ENCODE peak calls at places on chromosomes 7 and 10, in seven cellular contexts. H is IMR-90, F is neural progenitor cell, P is colonic mucosa, K is fibroblast of lung, B is BE2C, A is uterus. J is an unnamed sample.

GRCh38 chr7:77362905-77363304 is 53.2 kb downstream of the GSAP start:
- DNase-seq in H (no peak), F (no peak), P (no peak), K (no peak), B (no peak), A (no peak), J (no peak)

GRCh38 chr10:42990016-42990720 is 86.7 kb upstream of the RET start:
- DNase-seq in H (no peak), F (no peak), P (peak; percentile 9), K (no peak), B (no peak), A (no peak), J (no peak)

GRCh38 chr10:110323503-110323902 is 18.8 kb upstream of the SMNDC1 start:
- DNase-seq in H (peak; percentile 97), F (no peak), P (no peak), K (peak; percentile 79), B (no peak), A (no peak), J (peak; percentile 92)

GRCh38 chr7:136718191-136718590 is 150.3 kb upstream of the CHRM2 start:
- DNase-seq in H (no peak), F (no peak), P (no peak), K (no peak), B (peak; percentile 49), A (no peak), J (no peak)

GRCh38 chr7:10940748-10941358 is 32.8 kb upstream of the PHF14 start:
- DNase-seq in H (no peak), F (no peak), P (peak; percentile 36), K (no peak), B (no peak), A (no peak), J (no peak)

GRCh38 chr7:234041-234711 is 41.8 kb downstream of the FAM20C start:
- DNase-seq in H (peak; percentile 21), F (no peak), P (peak; percentile 40), K (peak; percentile 23), B (no peak), A (no peak), J (no peak)

GRCh38 chr10:70137927-70138883 is 5.6 kb upstream of the AIFM2 start:
- DNase-seq in H (no peak), F (no peak), P (peak; percentile 73), K (no peak), B (no peak), A (no peak), J (no peak)

GRCh38 chr10:5461201-5461585 is 38.2 kb downstream of the CALML5 start:
- DNase-seq in H (no peak), F (no peak), P (peak; percentile 15), K (no peak), B (no peak), A (no peak), J (no peak)

GRCh38 chr10:79947787-79948424 is 999 bp downstream of the SFTPD start:
- DNase-seq in H (no peak), F (no peak), P (no peak), K (no peak), B (no peak), A (no peak), J (no peak)

GRCh38 chr7:132077986-132078385 is 498.3 kb downstream of the PLXNA4 start:
- DNase-seq in H (peak; percentile 59), F (no peak), P (no peak), K (peak; percentile 91), B (no peak), A (peak; percentile 56), J (no peak)

GRCh38 chr7:102426268-102427031 is 6.9 kb upstream of the ORAI2 start:
- DNase-seq in H (no peak), F (no peak), P (no peak), K (no peak), B (no peak), A (no peak), J (no peak)

GRCh38 chr7:36127075-36127740 is 25.8 kb upstream of the EEPD1 start:
- DNase-seq in H (peak; percentile 47), F (no peak), P (no peak), K (no peak), B (no peak), A (no peak), J (no peak)

GRCh38 chr7:92797284-92797683 is 39.1 kb downstream of the CDK6 start:
- DNase-seq in H (peak; percentile 41), F (no peak), P (no peak), K (no peak), B (no peak), A (no peak), J (no peak)

GRCh38 chr7:50657341-50657873 is 92.2 kb upstream of the DDC start:
- DNase-seq in H (peak; percentile 12), F (no peak), P (peak; percentile 37), K (peak; percentile 83), B (no peak), A (peak; percentile 92), J (peak; percentile 38)

GRCh38 chr7:97271619-97272018 is 154.1 kb downstream of the SDHAF3 start:
- DNase-seq in H (no peak), F (no peak), P (no peak), K (no peak), B (no peak), A (no peak), J (no peak)

GRCh38 chr7:39733881-39734571 is 110.7 kb downstream of the RALA start:
- DNase-seq in H (peak; percentile 93), F (peak; percentile 66), P (no peak), K (peak; percentile 50), B (no peak), A (no peak), J (peak; percentile 80)

GRCh38 chr7:115721293-115721920 is 309.2 kb downstream of the TFEC start:
- DNase-seq in H (no peak), F (no peak), P (no peak), K (no peak), B (no peak), A (no peak), J (no peak)

GRCh38 chr7:138904122-138904435 is 77.1 kb downstream of the KIAA1549 start:
- DNase-seq in H (no peak), F (no peak), P (no peak), K (no peak), B (no peak), A (no peak), J (no peak)

DNA sequence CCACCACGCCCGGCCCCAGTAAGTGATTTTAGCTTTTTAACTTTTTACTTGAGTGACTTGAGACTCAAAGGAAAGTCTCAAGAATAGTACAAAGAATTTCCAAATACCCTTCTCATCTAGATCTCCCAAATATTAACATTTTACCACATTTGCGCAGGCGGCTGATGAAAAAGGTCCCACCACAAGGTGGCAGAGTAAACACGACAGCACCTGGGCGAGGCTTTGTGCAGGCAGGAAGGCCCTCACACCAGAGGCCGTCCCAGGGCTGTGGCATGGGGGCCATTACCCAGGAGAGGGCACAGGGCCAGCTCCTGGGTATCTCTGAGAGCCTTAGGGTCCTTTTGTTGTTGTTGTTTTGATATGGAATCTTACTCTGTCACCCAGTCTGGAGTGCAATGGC is 50.0 kb upstream of the WIPI2 start:
- DNase-seq in H (peak; percentile 9), F (peak; percentile 61), P (peak; percentile 42), K (peak; percentile 11), B (peak; percentile 49), A (no peak), J (peak; percentile 7)
- TF ChIP-seq CTCF in H (peak; percentile 27), F (peak; percentile 66), P (peak; percentile 17), K (peak; percentile 40), B (peak; percentile 60), A (no peak), J (peak; percentile 57)

DNA sequence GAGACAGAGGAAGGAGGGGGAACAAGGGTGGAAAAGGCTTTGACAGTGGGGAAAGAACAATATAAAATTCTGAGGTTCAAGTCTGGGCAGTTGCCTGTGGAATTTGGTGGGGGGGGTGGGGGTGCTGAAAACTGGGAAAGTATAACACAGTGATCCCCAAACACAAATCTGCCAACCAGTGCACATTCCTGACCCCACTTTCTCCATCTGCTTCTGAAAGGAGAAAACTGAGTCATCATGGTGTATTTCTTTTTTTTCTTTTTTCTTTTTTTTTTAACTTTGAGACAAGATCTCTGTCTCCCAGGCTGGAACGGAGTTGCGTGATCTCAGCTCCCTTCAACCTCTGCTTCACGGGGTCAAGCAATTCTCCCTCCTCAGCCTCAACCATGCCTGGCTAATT is 4.4 kb upstream of the ITIH5 start:
- DNase-seq in H (no peak), F (no peak), P (no peak), K (no peak), B (no peak), A (peak; percentile 22), J (no peak)
- H3K27me3 ChIP-seq in H (peaks cover 15% of the 10 kb centered on the region), F (peaks cover 53% of the 10 kb centered on the region), P (peaks cover 7% of the 10 kb centered on the region), K (peaks cover 6% of the 10 kb centered on the region), B (peaks cover 25% of the 10 kb centered on the region), A (no peaks in the 10 kb centered on the region), J (peaks cover 12% of the 10 kb centered on the region)

DNA sequence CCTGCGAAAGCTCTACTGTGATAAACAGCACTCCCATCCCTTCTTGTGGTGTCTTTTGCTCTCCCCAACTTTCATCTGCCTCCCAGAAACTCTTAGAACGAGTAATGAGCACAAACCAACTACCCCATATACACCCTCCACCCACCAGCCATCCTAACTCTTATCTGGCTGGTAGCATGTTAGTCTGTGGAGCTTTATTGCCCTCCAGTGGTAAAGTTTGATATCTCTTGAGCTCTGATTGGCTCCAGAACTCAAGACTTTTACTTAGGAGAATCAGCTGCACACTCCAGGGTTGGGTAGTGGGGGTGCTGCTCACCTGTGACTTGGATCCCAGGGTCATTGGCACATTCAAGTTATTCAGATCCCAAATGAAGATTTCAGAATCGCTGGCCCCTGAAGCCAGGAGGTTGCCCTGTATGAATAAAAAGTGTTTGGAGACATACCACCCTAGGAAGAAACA is 10.9 kb downstream of the SEC31B start:
- DNase-seq in H (peak; percentile 66), F (peak; percentile 81), P (no peak), K (peak; percentile 58), B (peak; percentile 43), A (no peak), J (peak; percentile 56)
- TF ChIP-seq CTCF in H (peak; percentile 82), F (peak; percentile 89), P (peak; percentile 17), K (peak; percentile 64), B (peak; percentile 81), A (no peak), J (peak; percentile 76)

GRCh38 chr10:101123085-101123814 is 7.8 kb upstream of the TLX1 start:
- DNase-seq in H (no peak), F (peak; percentile 75), P (peak; percentile 28), K (no peak), B (peak; percentile 72), A (no peak), J (no peak)

GRCh38 chr10:101122270-101123084 is 8.6 kb upstream of the TLX1 start:
- DNase-seq in H (no peak), F (no peak), P (no peak), K (no peak), B (no peak), A (no peak), J (no peak)

GRCh38 chr10:101126684-101127628 is 4.1 kb upstream of the TLX1 start:
- DNase-seq in H (no peak), F (no peak), P (no peak), K (no peak), B (no peak), A (no peak), J (no peak)

GRCh38 chr10:101123815-101124617 is 7.1 kb upstream of the TLX1 start:
- DNase-seq in H (no peak), F (no peak), P (no peak), K (no peak), B (no peak), A (no peak), J (no peak)

DNA sequence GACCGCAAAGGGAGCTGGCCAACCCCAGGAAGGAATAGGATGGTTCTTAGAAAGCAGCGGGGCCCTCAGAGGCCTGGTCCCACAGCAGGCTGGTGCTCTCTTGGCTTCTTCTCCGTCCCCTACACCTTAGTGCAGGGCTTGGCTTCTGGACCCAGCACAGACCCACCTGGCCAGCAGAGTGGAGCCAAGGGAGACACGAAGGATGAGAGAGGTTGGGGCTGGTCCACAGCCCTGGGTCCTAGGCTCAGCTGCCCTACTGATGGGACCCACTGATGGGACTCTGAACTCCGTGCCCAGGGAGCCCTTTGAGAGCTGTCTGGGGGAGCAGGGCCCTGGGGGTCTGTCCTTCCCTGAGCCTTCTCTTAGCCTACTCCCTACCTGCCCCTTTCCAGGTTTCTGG is 6.2 kb upstream of the TLX1 start:
- DNase-seq in H (no peak), F (no peak), P (no peak), K (no peak), B (no peak), A (no peak), J (no peak)
- H3K27me3 ChIP-seq in H (peaks cover 95% of the 10 kb centered on the region), F (peaks cover 100% of the 10 kb centered on the region), P (peaks cover 34% of the 10 kb centered on the region), K (peaks cover 87% of the 10 kb centered on the region), B (no peaks in the 10 kb centered on the region), A (peaks cover 62% of the 10 kb centered on the region), J (peaks cover 97% of the 10 kb centered on the region)